ENCODE peak calls at places on chromosome 1, in four cellular contexts. O, X, D and G are unnamed samples.

GRCh38 chr1:186854102-186854501 is 25.4 kb downstream of the PLA2G4A start:
- DNase-seq in O (no peak), X (no peak), D (no peak), G (no peak)

GRCh38 chr1:107549152-107549810 is 408.4 kb downstream of the NTNG1 start:
- DNase-seq in O (no peak), X (no peak), D (no peak), G (no peak)

GRCh38 chr1:53833393-53833792 is 4.7 kb downstream of the NDC1 start:
- DNase-seq in O (no peak), X (no peak), D (no peak), G (no peak)

GRCh38 chr1:187051618-187052232 is 223.0 kb downstream of the PLA2G4A start:
- DNase-seq in O (peak), X (no peak), D (peak), G (no peak)

GRCh38 chr1:211596418-211597181 is 17.6 kb upstream of the SLC30A1 start:
- DNase-seq in O (no peak), X (no peak), D (no peak), G (no peak)

GRCh38 chr1:119254067-119254720 is 113.7 kb upstream of the WARS2 start:
- DNase-seq in O (no peak), X (no peak), D (no peak), G (no peak)

GRCh38 chr1:94068096-94068830 is 52.7 kb downstream of the ABCA4 start:
- DNase-seq in O (no peak), X (no peak), D (peak), G (no peak)

GRCh38 chr1:154350383-154350782 is 25.1 kb downstream of the ATP8B2 start:
- DNase-seq in O (peak), X (no peak), D (no peak), G (no peak)

GRCh38 chr1:206441336-206441967 is 28.8 kb upstream of the IKBKE start:
- DNase-seq in O (no peak), X (no peak), D (no peak), G (no peak)